ENCODE peak calls at places on chromosome 16, in five cellular contexts. U, Y, Z, N and X are unnamed samples.

GRCh38 chr16:10188236-10188635 is 6.0 kb upstream of the GRIN2A start:
- DNase-seq in Y (no peak), U (no peak), N (no peak), Z (no peak), X (no peak)

GRCh38 chr16:85615014-85615851 is 2.1 kb downstream of the GSE1 start:
- DNase-seq in N (no peak), Z (peak), Y (no peak), U (no peak), X (no peak)

GRCh38 chr16:87602005-87602790 is at the start of gene JPH3:
- DNase-seq in N (no peak), Z (no peak), Y (no peak), U (no peak), X (no peak)

GRCh38 chr16:10941127-10941933 is 938 bp downstream of the DEXI start:
- DNase-seq in Z (no peak), Y (no peak), N (no peak), U (no peak), X (no peak)

GRCh38 chr16:31301708-31302400 is 42.1 kb downstream of the ITGAM start:
- DNase-seq in Z (no peak), U (peak), N (no peak), Y (peak), X (no peak)

GRCh38 chr16:1496464-1496863 is 3.3 kb downstream of the TELO2 start:
- DNase-seq in Y (no peak), N (no peak), Z (no peak), U (no peak), X (no peak)

GRCh38 chr16:70412385-70412784 is 26.5 kb downstream of the ST3GAL2 start:
- DNase-seq in Z (no peak), Y (no peak), U (no peak), N (no peak), X (no peak)

GRCh38 chr16:72094266-72094610 is 591 bp downstream of the DHX38 start:
- DNase-seq in Z (no peak), Y (no peak), N (no peak), U (no peak), X (no peak)

GRCh38 chr16:66979011-66979717 is 9.2 kb upstream of the CES4A start:
- DNase-seq in U (no peak), N (no peak), Z (no peak), Y (no peak), X (no peak)

GRCh38 chr16:69890114-69890890 is 60.8 kb upstream of the CLEC18A start:
- DNase-seq in U (no peak), N (no peak), Z (peak), Y (peak), X (peak)

GRCh38 chr16:56844056-56844455 is 21.0 kb upstream of the SLC12A3 start:
- DNase-seq in N (no peak), Z (no peak), Y (no peak), U (no peak), X (no peak)

GRCh38 chr16:47069291-47069690 is 74.5 kb downstream of the NETO2 start:
- DNase-seq in Z (no peak), U (peak), Y (no peak), N (no peak), X (no peak)

GRCh38 chr16:65124596-65124995 is 2.7 kb upstream of the CDH11 start:
- DNase-seq in Z (no peak), N (no peak), Y (no peak), U (no peak), X (no peak)

GRCh38 chr16:19135896-19136438 is 22.2 kb downstream of the ITPRIPL2 start:
- DNase-seq in U (no peak), Y (peak), N (no peak), Z (no peak), X (no peak)

GRCh38 chr16:2235695-2236361 is 416 bp upstream of the DNASE1L2 start:
- DNase-seq in Y (no peak), Z (no peak), N (no peak), U (no peak), X (no peak)

GRCh38 chr16:77299395-77299794 is 100.2 kb downstream of the SYCE1L start:
- DNase-seq in Z (no peak), Y (no peak), N (no peak), U (no peak), X (no peak)

GRCh38 chr16:50742521-50743150 is 750 bp downstream of the CYLD start:
- DNase-seq in N (no peak), U (peak), Y (peak), Z (no peak), X (no peak)

GRCh38 chr16:48353565-48354163 is 31.5 kb downstream of the SIAH1 start:
- DNase-seq in N (peak), Z (peak), Y (peak), U (peak), X (peak)

GRCh38 chr16:23514381-23515152 is 4.3 kb upstream of the GGA2 start:
- DNase-seq in U (peak), Z (no peak), Y (no peak), N (no peak), X (no peak)

GRCh38 chr16:67531247-67531646 is 2.6 kb downstream of the RIPOR1 start:
- DNase-seq in N (no peak), Z (no peak), Y (no peak), U (no peak), X (no peak)

GRCh38 chr16:27224741-27225300 is 21.5 kb downstream of the KDM8 start:
- DNase-seq in Z (no peak), Y (no peak), N (no peak), U (no peak), X (no peak)

GRCh38 chr16:57800213-57801097 is 1.8 kb downstream of the KIFC3 start:
- DNase-seq in Z (no peak), U (no peak), Y (no peak), N (no peak), X (no peak)

GRCh38 chr16:88372522-88372921 is 10.2 kb upstream of the ZNF469 start:
- DNase-seq in Z (no peak), U (no peak), Y (no peak), N (no peak), X (no peak)

GRCh38 chr16:11256657-11257130 is 690 bp upstream of the SOCS1 start:
- DNase-seq in Z (no peak), N (no peak), U (peak), Y (peak), X (no peak)

GRCh38 chr16:2858245-2859025 is 465 bp upstream of the PRSS22 start:
- DNase-seq in Z (peak), N (no peak), U (no peak), Y (no peak), X (peak)

GRCh38 chr16:59605706-59606105 is 871.6 kb upstream of the GOT2 start:
- DNase-seq in Y (no peak), Z (no peak), U (no peak), N (no peak), X (no peak)

GRCh38 chr16:2008009-2008526 is 1.6 kb downstream of the ZNF598 start:
- DNase-seq in Z (no peak), N (no peak), U (peak), Y (peak), X (no peak)

GRCh38 chr16:80716564-80717139 is 87.7 kb downstream of the CDYL2 start:
- DNase-seq in N (no peak), Z (no peak), U (no peak), Y (no peak), X (no peak)

GRCh38 chr16:68257906-68258800 is 6.2 kb upstream of the SLC7A6 start:
- DNase-seq in Y (peak), N (no peak), Z (no peak), U (no peak), X (no peak)

GRCh38 chr16:30136971-30137601 is 14.1 kb upstream of the MAPK3 start:
- DNase-seq in Z (peak), Y (no peak), U (no peak), N (no peak), X (no peak)

GRCh38 chr16:9159839-9160550 is 68.6 kb downstream of the HAPSTR1 start:
- DNase-seq in U (peak), Z (peak), N (peak), Y (peak), X (no peak)

GRCh38 chr16:85989376-85989775 is 90.4 kb downstream of the IRF8 start:
- DNase-seq in Z (no peak), N (no peak), Y (no peak), U (no peak), X (no peak)

GRCh38 chr16:19430345-19430744 is 12.7 kb downstream of the TMC5 start:
- DNase-seq in U (no peak), Z (no peak), N (no peak), Y (no peak), X (no peak)